ENCODE peak calls at places on chromosome 14, in four cellular contexts. F is lower lobe of right lung, G is astrocyte of the spinal cord, S is mucosa of descending colon. L is an unnamed sample.

GRCh38 chr14:35159742-35160409 is 37.5 kb downstream of the PRORP start:
- DNase-seq in F (no peak), G (peak; percentile 91), S (no peak), L (no peak)

GRCh38 chr14:96088131-96088880 is 49.1 kb downstream of the C14orf132 start:
- DNase-seq in G (no peak), S (no peak), F (no peak), L (peak; percentile 23)

GRCh38 chr14:90444077-90444696 is 47.4 kb downstream of the CALM1 start:
- DNase-seq in S (no peak), F (peak; percentile 89), G (no peak), L (no peak)

GRCh38 chr14:71362282-71362681 is 455.0 kb downstream of the PCNX1 start:
- DNase-seq in F (no peak), G (no peak), S (no peak), L (no peak)

GRCh38 chr14:21913759-21914158 is 240.1 kb upstream of the OR4E1 start:
- DNase-seq in S (peak; percentile 35), F (peak; percentile 47), G (peak; percentile 69), L (peak; percentile 35)

GRCh38 chr14:64522591-64523355 is 17.8 kb upstream of the HSPA2 start:
- DNase-seq in F (no peak), G (no peak), S (no peak), L (no peak)

GRCh38 chr14:22213110-22213509 is 375.9 kb downstream of the DAD1 start:
- DNase-seq in S (no peak), F (no peak), G (no peak), L (no peak)

GRCh38 chr14:61876362-61877049 is 114.3 kb downstream of the SNAPC1 start:
- DNase-seq in F (no peak), S (no peak), G (no peak), L (no peak)

GRCh38 chr14:74804219-74804825 is 41.2 kb downstream of the YLPM1 start:
- DNase-seq in S (no peak), F (no peak), G (peak; percentile 67), L (peak; percentile 39)

GRCh38 chr14:40398981-40399380 is 966.7 kb upstream of the FBXO33 start:
- DNase-seq in F (no peak), G (no peak), S (no peak), L (no peak)

GRCh38 chr14:76775695-76776305 is 14.5 kb downstream of the VASH1 start:
- DNase-seq in F (no peak), S (no peak), G (no peak), L (no peak)

GRCh38 chr14:88950069-88950468 is 125.6 kb downstream of the TTC8 start:
- DNase-seq in F (no peak), S (no peak), G (no peak), L (no peak)

GRCh38 chr14:65137648-65138317 is 35.5 kb upstream of the MAX start:
- DNase-seq in F (no peak), S (no peak), G (peak; percentile 2), L (no peak)

GRCh38 chr14:103385153-103385993 is at the start of gene MARK3:
- DNase-seq in F (peak; percentile 99), S (peak; percentile 97), G (peak; percentile 98), L (peak; percentile 98)
- TF ChIP-seq CTCF in F (peak; percentile 28), S (no peak), G (peak; percentile 11), L (no peak)

GRCh38 chr14:69366069-69366468 is 32.0 kb downstream of the ERH start:
- DNase-seq in G (no peak), S (no peak), F (no peak), L (no peak)

GRCh38 chr14:69363964-69364363 is 34.1 kb downstream of the ERH start:
- DNase-seq in F (no peak), G (no peak), S (no peak), L (no peak)

GRCh38 chr14:69360438-69361108 is 37.5 kb downstream of the ERH start:
- DNase-seq in G (no peak), S (no peak), F (no peak), L (no peak)

GRCh38 chr14:69366761-69367160 is 31.3 kb downstream of the ERH start:
- DNase-seq in F (no peak), S (no peak), G (no peak), L (no peak)

GRCh38 chr14:69363055-69363454 is 35.0 kb downstream of the ERH start:
- DNase-seq in F (no peak), S (no peak), G (peak; percentile 32), L (peak; percentile 73)
- TF ChIP-seq CTCF in F (peak; percentile 32), S (no peak), G (peak; percentile 65), L (peak; percentile 5)

GRCh38 chr14:26531894-26532293 is 65.9 kb downstream of the NOVA1 start:
- DNase-seq in S (no peak), G (peak; percentile 84), F (no peak), L (no peak)
- TF ChIP-seq CTCF in S (no peak), G (peak; percentile 48), F (no peak), L (no peak)

GRCh38 chr14:100901391-100902183 is 1.9 kb downstream of the RTL1 start:
- DNase-seq in G (no peak), S (no peak), F (peak; percentile 38), L (peak; percentile 47)

GRCh38 chr14:100900837-100901390 is 2.6 kb downstream of the RTL1 start:
- DNase-seq in F (peak; percentile 39), G (no peak), S (peak; percentile 68), L (peak; percentile 80)

GRCh38 chr14:100903672-100904185 is at the start of gene RTL1:
- DNase-seq in G (no peak), S (no peak), F (no peak), L (no peak)

GRCh38 chr14:100902792-100903191 is 730 bp downstream of the RTL1 start:
- DNase-seq in F (no peak), G (no peak), S (no peak), L (no peak)

GRCh38 chr14:100902295-100902694 is 1.2 kb downstream of the RTL1 start:
- DNase-seq in F (no peak), S (no peak), G (no peak), L (no peak)
- TF ChIP-seq CTCF in F (no peak), S (no peak), G (peak; percentile 24), L (no peak)

GRCh38 chr14:83217492-83217891 is 1683.8 kb upstream of the SEL1L start:
- DNase-seq in G (peak; percentile 48), S (no peak), F (no peak), L (no peak)
- TF ChIP-seq CTCF in G (no peak), S (no peak), F (no peak), L (no peak)

DNA sequence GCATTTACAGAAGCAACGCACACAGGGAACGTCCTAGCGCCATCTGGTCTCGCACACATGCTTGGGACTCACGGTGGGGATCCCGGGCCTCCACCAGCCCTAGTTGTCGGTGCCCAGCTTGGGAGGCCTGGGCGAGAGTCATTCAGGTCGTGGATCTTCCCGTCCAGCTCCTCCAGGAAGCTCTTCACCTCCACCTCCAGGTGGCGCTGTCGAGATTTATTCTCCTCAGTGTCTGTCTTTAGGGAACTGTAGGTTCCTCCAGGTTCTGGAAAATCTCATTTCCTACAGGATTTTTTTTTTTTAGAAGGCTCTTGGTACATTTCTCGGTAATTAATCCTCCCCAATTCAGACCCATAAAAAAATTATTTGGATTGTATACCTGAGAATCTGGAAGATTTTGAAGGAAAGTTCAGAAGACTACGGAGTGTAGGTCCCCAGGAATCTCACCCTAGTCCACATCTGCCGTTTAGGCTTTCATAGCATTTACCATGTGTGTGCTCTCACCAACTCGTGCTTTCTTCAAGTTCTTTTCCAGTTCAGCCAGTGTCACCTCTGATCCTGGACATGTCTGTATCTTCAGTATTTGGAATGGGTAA is 910.0 kb downstream of the TMEM121 start:
- DNase-seq in S (peak; percentile 63), F (peak; percentile 59), G (no peak), L (no peak)
- TF ChIP-seq CTCF in S (no peak), F (peak; percentile 60), G (peak; percentile 23), L (no peak)

DNA sequence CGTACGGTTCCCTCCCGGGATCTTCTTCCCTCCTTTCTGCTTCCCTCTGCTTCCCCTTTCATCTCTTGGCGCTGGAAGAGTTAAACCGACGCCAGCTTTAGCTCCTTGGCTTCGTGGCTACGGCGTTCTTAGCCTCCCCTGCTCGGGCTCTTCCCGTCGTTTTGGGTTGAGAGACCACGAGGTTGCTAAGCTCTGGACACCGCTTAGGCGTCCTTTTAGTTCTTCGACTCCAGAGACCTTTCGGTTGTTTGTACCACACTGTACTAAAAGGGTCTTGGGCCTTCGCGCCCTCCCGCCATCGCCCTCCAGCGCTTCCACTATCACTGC is 545 bp downstream of the CPSF2 start:
- DNase-seq in G (peak; percentile 45), S (no peak), F (no peak), L (no peak)
- TF ChIP-seq CTCF in G (no peak), S (no peak), F (no peak), L (no peak)

DNA sequence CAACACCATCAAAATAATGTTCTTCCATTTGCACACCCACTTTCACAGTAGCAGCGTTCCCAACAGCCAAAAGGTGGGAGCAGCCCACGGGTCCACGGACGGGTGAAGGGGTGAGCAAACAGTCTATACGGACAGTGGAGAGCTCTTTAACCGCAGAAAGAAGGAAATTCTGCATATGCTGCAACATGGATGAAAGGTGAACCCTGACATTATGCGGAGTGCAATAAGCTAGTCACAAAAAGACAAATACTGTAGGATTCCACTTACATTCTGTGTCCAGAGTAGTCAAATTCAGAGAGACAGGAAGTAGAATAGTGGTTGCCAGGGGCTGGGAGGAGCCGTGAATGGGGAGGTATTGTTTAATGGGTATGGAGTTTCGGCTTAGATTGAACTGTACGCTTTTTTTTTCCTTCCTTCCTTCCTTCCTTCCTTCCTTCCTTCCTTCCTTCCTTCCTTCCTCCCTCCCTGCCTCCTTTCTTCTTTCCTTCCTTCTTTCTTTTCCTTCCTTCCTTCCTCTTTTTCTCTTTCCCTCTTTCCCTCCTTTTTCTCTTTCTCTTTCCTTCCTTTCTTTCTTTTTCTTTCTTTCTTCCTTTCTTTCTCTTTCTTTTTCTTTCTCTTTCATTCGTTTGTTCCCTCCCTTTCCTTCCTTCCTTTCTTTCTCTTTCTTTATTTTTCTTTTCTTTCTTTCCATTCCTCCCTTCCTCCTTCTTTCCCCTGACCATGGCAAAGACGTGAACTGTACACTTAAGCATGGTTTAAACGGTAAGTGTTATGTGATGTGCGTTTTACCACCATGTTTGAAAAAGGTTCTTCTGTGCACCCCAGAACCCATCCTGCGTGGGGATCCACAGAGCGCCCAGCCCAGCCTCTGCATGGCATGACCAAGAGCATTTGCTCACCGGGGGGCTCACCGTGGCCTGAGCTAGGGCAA is 15.9 kb upstream of the ANKRD9 start:
- DNase-seq in F (no peak), G (peak; percentile 69), S (peak; percentile 61), L (no peak)
- TF ChIP-seq CTCF in F (no peak), G (no peak), S (no peak), L (no peak)

DNA sequence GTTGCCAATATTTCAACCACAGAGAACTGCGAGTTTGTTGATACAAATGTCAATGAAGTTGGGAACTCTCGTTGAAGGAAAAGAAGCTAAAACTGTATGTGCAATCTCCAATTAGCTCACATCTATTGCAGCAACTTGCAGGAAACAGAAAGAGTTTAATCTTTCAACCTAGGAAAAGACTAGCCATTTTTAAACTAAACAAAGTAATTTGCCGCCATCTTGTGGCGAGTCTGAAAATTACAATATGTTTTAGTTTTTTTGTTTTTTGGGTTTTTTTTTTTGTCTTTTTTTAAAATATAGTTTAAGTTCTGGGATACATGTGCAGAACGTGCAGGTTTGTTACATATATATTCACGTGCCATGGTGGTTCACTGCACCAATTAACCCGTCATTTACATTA is 131.2 kb upstream of the FOXG1 start:
- DNase-seq in G (peak; percentile 72), S (no peak), F (no peak), L (no peak)
- TF ChIP-seq CTCF in G (peak; percentile 27), S (no peak), F (peak; percentile 36), L (peak; percentile 90)

L was measured in glutamatergic neuron.